ENCODE peak calls at places on chromosome 17, in nine cellular contexts. One of them, this sample, is unnamed.

GRCh38 chr17:42373896-42374295 is 14.3 kb downstream of the STAT3 start:
- DNase-seq in cerebellum: no peak
- DNase-seq in C1 segment of cervical spinal cord: no peak
- DNase-seq in fibroblast of lung: no peak
- DNase-seq in activated T-cell treated with anti-CD3 and anti-CD28 coated beads for 1 hour: no peak
- DNase-seq in omental fat pad: no peak
- DNase-seq in CD8-positive, alpha-beta memory T cell: no peak
- DNase-seq in NCI-H226: no peak
- DNase-seq in H4: no peak
- DNase-seq in this sample: no peak

GRCh38 chr17:64964796-64965195 is 45.5 kb upstream of the LRRC37A3 start:
- DNase-seq in H4: no peak
- DNase-seq in CD8-positive, alpha-beta memory T cell: no peak
- DNase-seq in cerebellum: no peak
- DNase-seq in C1 segment of cervical spinal cord: no peak
- DNase-seq in NCI-H226: no peak
- DNase-seq in fibroblast of lung: peak; percentile 63
- DNase-seq in omental fat pad: no peak
- DNase-seq in activated T-cell treated with anti-CD3 and anti-CD28 coated beads for 1 hour: no peak
- DNase-seq in this sample: no peak

GRCh38 chr17:1865252-1866037 is 35.6 kb downstream of the RPA1 start:
- DNase-seq in activated T-cell treated with anti-CD3 and anti-CD28 coated beads for 1 hour: peak; percentile 44
- DNase-seq in NCI-H226: peak; percentile 19
- DNase-seq in CD8-positive, alpha-beta memory T cell: peak; percentile 61
- DNase-seq in omental fat pad: no peak
- DNase-seq in cerebellum: no peak
- DNase-seq in H4: no peak
- DNase-seq in fibroblast of lung: peak; percentile 4
- DNase-seq in C1 segment of cervical spinal cord: no peak
- DNase-seq in this sample: peak; percentile 65

GRCh38 chr17:2023692-2024571 is 1.2 kb downstream of the RTN4RL1 start:
- DNase-seq in fibroblast of lung: peak; percentile 33
- DNase-seq in NCI-H226: peak; percentile 52
- DNase-seq in activated T-cell treated with anti-CD3 and anti-CD28 coated beads for 1 hour: no peak
- DNase-seq in C1 segment of cervical spinal cord: no peak
- DNase-seq in H4: no peak
- DNase-seq in omental fat pad: no peak
- DNase-seq in CD8-positive, alpha-beta memory T cell: peak; percentile 62
- DNase-seq in cerebellum: peak; percentile 67
- DNase-seq in this sample: peak; percentile 66

GRCh38 chr17:705863-706262 is 8.8 kb downstream of the VPS53 start:
- DNase-seq in CD8-positive, alpha-beta memory T cell: no peak
- DNase-seq in C1 segment of cervical spinal cord: no peak
- DNase-seq in activated T-cell treated with anti-CD3 and anti-CD28 coated beads for 1 hour: no peak
- DNase-seq in NCI-H226: no peak
- DNase-seq in omental fat pad: no peak
- DNase-seq in fibroblast of lung: no peak
- DNase-seq in cerebellum: no peak
- DNase-seq in H4: no peak
- DNase-seq in this sample: no peak

GRCh38 chr17:3964203-3965122 is at the start of gene ATP2A3:
- DNase-seq in omental fat pad: no peak
- DNase-seq in C1 segment of cervical spinal cord: no peak
- DNase-seq in CD8-positive, alpha-beta memory T cell: peak; percentile 71
- DNase-seq in NCI-H226: no peak
- DNase-seq in cerebellum: no peak
- DNase-seq in fibroblast of lung: no peak
- DNase-seq in activated T-cell treated with anti-CD3 and anti-CD28 coated beads for 1 hour: peak; percentile 64
- DNase-seq in H4: no peak
- DNase-seq in this sample: no peak

GRCh38 chr17:37089998-37090397 is 141.2 kb downstream of the AATF start:
- DNase-seq in omental fat pad: no peak
- DNase-seq in CD8-positive, alpha-beta memory T cell: peak; percentile 34
- DNase-seq in cerebellum: no peak
- DNase-seq in NCI-H226: no peak
- DNase-seq in H4: no peak
- DNase-seq in C1 segment of cervical spinal cord: no peak
- DNase-seq in activated T-cell treated with anti-CD3 and anti-CD28 coated beads for 1 hour: peak; percentile 3
- DNase-seq in fibroblast of lung: no peak
- DNase-seq in this sample: no peak

GRCh38 chr17:38428150-38428642 is at the start of gene ARHGAP23:
- DNase-seq in omental fat pad: no peak
- DNase-seq in NCI-H226: peak; percentile 85
- DNase-seq in activated T-cell treated with anti-CD3 and anti-CD28 coated beads for 1 hour: peak; percentile 20
- DNase-seq in C1 segment of cervical spinal cord: peak; percentile 73
- DNase-seq in CD8-positive, alpha-beta memory T cell: peak; percentile 31
- DNase-seq in cerebellum: peak; percentile 77
- DNase-seq in H4: peak; percentile 42
- DNase-seq in fibroblast of lung: peak; percentile 67
- DNase-seq in this sample: no peak

GRCh38 chr17:27788919-27789318 is 11.4 kb downstream of the NOS2 start:
- DNase-seq in NCI-H226: no peak
- DNase-seq in activated T-cell treated with anti-CD3 and anti-CD28 coated beads for 1 hour: no peak
- DNase-seq in C1 segment of cervical spinal cord: no peak
- DNase-seq in fibroblast of lung: no peak
- DNase-seq in omental fat pad: no peak
- DNase-seq in cerebellum: no peak
- DNase-seq in H4: no peak
- DNase-seq in CD8-positive, alpha-beta memory T cell: no peak
- DNase-seq in this sample: no peak